ENCODE peak calls at places on chromosomes 7 and 10, in five cellular contexts. A is A549, F is HepG2, S is K562, R is GM12878. H is an unnamed sample.

GRCh38 chr10:60125928-60126327 is 219.6 kb upstream of the CCDC6 start:
- DNase-seq in A (no peak), F (no peak), S (no peak), R (no peak), H (no peak)

GRCh38 chr10:79399242-79399831 is 46.1 kb downstream of the ZCCHC24 start:
- DNase-seq in A (no peak), F (no peak), S (peak), R (no peak), H (peak)

GRCh38 chr7:131859162-131859821 is 302.9 kb upstream of the PODXL start:
- DNase-seq in A (peak), F (peak), S (peak), R (peak), H (peak)

GRCh38 chr7:151113344-151114150 is 27.3 kb downstream of the AGAP3 start:
- DNase-seq in A (peak), F (no peak), S (peak), R (no peak), H (peak)

GRCh38 chr10:23540401-23540800 is 101.5 kb downstream of the OTUD1 start:
- DNase-seq in A (no peak), F (no peak), S (no peak), R (no peak), H (no peak)

GRCh38 chr7:99209781-99210180 is 1.9 kb upstream of the KPNA7 start:
- DNase-seq in A (no peak), F (no peak), S (no peak), R (no peak), H (no peak)

GRCh38 chr10:114513397-114513796 is 109.1 kb upstream of the AFAP1L2 start:
- DNase-seq in A (no peak), F (peak), S (no peak), R (no peak), H (no peak)

GRCh38 chr10:70677620-70678249 is 5.4 kb downstream of the ADAMTS14 start:
- DNase-seq in A (no peak), F (no peak), S (no peak), R (no peak), H (no peak)

GRCh38 chr7:78175744-78176143 is 377.2 kb downstream of the PHTF2 start:
- DNase-seq in A (no peak), F (no peak), S (no peak), R (no peak), H (no peak)

GRCh38 chr7:44713680-44714335 is 34.8 kb upstream of the ZMIZ2 start:
- DNase-seq in A (no peak), F (no peak), S (no peak), R (no peak), H (no peak)

GRCh38 chr7:96778263-96778662 is 68.6 kb upstream of the SEM1 start:
- DNase-seq in A (no peak), F (peak), S (no peak), R (no peak), H (peak)

GRCh38 chr10:26697922-26698608 is 564 bp downstream of the PDSS1 start:
- DNase-seq in A (peak), F (no peak), S (peak), R (no peak), H (peak)

GRCh38 chr10:26331376-26331775 is 106.8 kb upstream of the APBB1IP start:
- DNase-seq in A (no peak), F (no peak), S (no peak), R (no peak), H (no peak)

GRCh38 chr10:65394898-65395297 is 1530.9 kb upstream of the LRRTM3 start:
- DNase-seq in A (peak), F (no peak), S (no peak), R (no peak), H (no peak)

GRCh38 chr10:102300289-102300843 is 55.0 kb downstream of the GBF1 start:
- DNase-seq in A (no peak), F (peak), S (no peak), R (no peak), H (no peak)

GRCh38 chr7:30168800-30169584 is 34.2 kb downstream of the MTURN start:
- DNase-seq in A (peak), F (no peak), S (no peak), R (no peak), H (peak)

GRCh38 chr7:19939746-19940145 is 166.3 kb upstream of the TMEM196 start:
- DNase-seq in A (no peak), F (no peak), S (no peak), R (no peak), H (no peak)

GRCh38 chr10:51230828-51231227 is 156.5 kb downstream of the PRKG1 start:
- DNase-seq in A (no peak), F (no peak), S (no peak), R (no peak), H (peak)

GRCh38 chr7:71843677-71844076 is 568.5 kb downstream of the CALN1 start:
- DNase-seq in A (no peak), F (no peak), S (no peak), R (no peak), H (peak)

GRCh38 chr10:48605786-48606529 is 1.1 kb upstream of the ARHGAP22 start:
- DNase-seq in A (no peak), F (no peak), S (no peak), R (no peak), H (no peak)

GRCh38 chr7:69457912-69458491 is 140.3 kb upstream of the AUTS2 start:
- DNase-seq in A (no peak), F (no peak), S (no peak), R (no peak), H (peak)

GRCh38 chr10:16742165-16742960 is 74.9 kb downstream of the RSU1 start:
- DNase-seq in A (no peak), F (no peak), S (no peak), R (no peak), H (no peak)

GRCh38 chr10:77082601-77083252 is 554.9 kb downstream of the KCNMA1 start:
- DNase-seq in A (no peak), F (no peak), S (no peak), R (no peak), H (peak)

GRCh38 chr10:19767876-19768275 is 48.4 kb upstream of the PLXDC2 start:
- DNase-seq in A (no peak), F (no peak), S (no peak), R (no peak), H (peak)

GRCh38 chr7:43096875-43097274 is 15.6 kb upstream of the HECW1 start:
- DNase-seq in A (no peak), F (no peak), S (no peak), R (no peak), H (no peak)

GRCh38 chr10:1602037-1602471 is 135.3 kb downstream of the ADARB2 start:
- DNase-seq in A (no peak), F (no peak), S (no peak), R (no peak), H (no peak)

GRCh38 chr10:88660593-88660884 is 3.7 kb upstream of the LIPF start:
- DNase-seq in A (no peak), F (no peak), S (no peak), R (no peak), H (no peak)

GRCh38 chr7:108045154-108045553 is 42.2 kb upstream of the LAMB1 start:
- DNase-seq in A (no peak), F (no peak), S (no peak), R (no peak), H (no peak)

GRCh38 chr10:116316533-116316932 is 7.7 kb upstream of the CCDC172 start:
- DNase-seq in A (no peak), F (no peak), S (no peak), R (no peak), H (no peak)

GRCh38 chr7:96187735-96188622 is 133.9 kb downstream of the SLC25A13 start:
- DNase-seq in A (no peak), F (no peak), S (no peak), R (no peak), H (no peak)

GRCh38 chr10:71576842-71577241 is 142.7 kb downstream of the C10orf105 start:
- DNase-seq in A (no peak), F (no peak), S (no peak), R (no peak), H (no peak)

GRCh38 chr10:95405655-95406054 is 114.9 kb upstream of the PDLIM1 start:
- DNase-seq in A (no peak), F (no peak), S (no peak), R (no peak), H (no peak)

GRCh38 chr7:70539196-70539595 is 592.7 kb upstream of the GALNT17 start:
- DNase-seq in A (no peak), F (no peak), S (no peak), R (no peak), H (no peak)

GRCh38 chr10:119415536-119416527 is 126.7 kb downstream of the RGS10 start:
- DNase-seq in A (no peak), F (no peak), S (no peak), R (no peak), H (no peak)

GRCh38 chr7:139708541-139708940 is 69.3 kb downstream of the HIPK2 start:
- DNase-seq in A (no peak), F (no peak), S (no peak), R (peak), H (no peak)

GRCh38 chr10:28494420-28494819 is 38.5 kb upstream of the WAC start:
- DNase-seq in A (no peak), F (no peak), S (peak), R (no peak), H (no peak)
- TF ChIP-seq JUNB in A (no peak), F (no peak), S (no peak), R (no peak), H (no peak)

GRCh38 chr10:35119378-35119777 is 7.3 kb upstream of the CREM start:
- DNase-seq in A (no peak), F (no peak), S (no peak), R (no peak), H (no peak)
- TF ChIP-seq JUNB in A (no peak), F (no peak), S (no peak), R (no peak), H (no peak)

GRCh38 chr7:90239050-90239449 is 5.9 kb upstream of the CFAP69 start:
- DNase-seq in A (no peak), F (no peak), S (peak), R (no peak), H (no peak)

GRCh38 chr7:90238583-90238982 is 6.4 kb upstream of the CFAP69 start:
- DNase-seq in A (no peak), F (no peak), S (no peak), R (no peak), H (no peak)

GRCh38 chr7:90238017-90238416 is 7.0 kb upstream of the CFAP69 start:
- DNase-seq in A (no peak), F (no peak), S (no peak), R (no peak), H (no peak)

GRCh38 chr7:90239625-90240228 is 5.2 kb upstream of the CFAP69 start:
- DNase-seq in A (no peak), F (no peak), S (no peak), R (no peak), H (no peak)

DNA sequence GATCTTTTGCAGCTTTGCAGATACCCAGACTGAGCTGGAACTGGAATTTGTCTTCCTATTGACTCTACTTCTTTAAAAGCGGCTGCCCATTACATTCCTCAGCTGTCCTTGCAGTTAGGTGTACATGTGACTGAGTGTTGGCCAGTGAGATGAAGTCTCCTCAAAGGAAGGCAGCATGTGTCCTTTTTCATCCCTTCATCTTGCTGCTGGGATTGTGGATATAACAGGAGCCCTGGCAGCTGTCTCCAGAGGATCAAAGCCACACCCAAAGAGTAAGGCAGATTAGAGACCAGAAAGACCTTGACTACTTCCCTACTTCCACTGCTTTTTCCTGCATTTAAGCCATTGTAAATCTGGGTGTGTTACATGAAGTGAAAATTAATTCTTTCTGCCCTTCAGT is 8.1 kb upstream of the CFAP69 start:
- DNase-seq in A (no peak), F (no peak), S (no peak), R (no peak), H (no peak)
- TF ChIP-seq JUNB in A (no peak), F (no peak), S (no peak), R (no peak), H (no peak)

DNA sequence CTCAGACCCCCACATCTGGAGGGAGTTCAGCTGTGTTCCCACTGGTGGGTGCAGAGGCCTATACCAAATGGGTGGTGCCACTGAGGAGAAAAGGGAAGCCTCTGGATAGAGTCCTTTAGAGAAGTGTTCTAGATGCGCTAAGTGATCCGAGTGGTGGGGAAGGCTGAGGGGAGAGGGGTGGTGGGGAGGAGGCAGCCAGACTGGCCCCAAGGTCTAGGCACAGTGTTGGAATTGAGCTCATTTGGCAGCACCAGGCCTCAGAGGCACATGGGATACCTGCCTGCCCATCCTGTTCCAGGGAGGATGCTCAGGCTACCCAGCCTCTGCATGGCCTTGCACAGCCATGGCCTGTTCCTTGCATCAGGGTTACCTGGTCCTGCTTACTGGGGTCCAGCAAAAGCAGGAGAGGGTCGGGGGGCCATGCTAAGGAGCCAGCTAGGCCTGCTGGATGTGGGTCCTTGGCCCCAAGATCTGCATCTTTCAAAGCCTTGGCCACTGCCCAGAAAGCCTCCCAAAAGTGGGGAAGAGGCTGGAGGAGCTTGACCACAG is 99.6 kb downstream of the NEURL1 start:
- DNase-seq in A (no peak), F (no peak), S (no peak), R (no peak), H (no peak)
- TF ChIP-seq JUNB in A (no peak), F (no peak), S (no peak), R (no peak), H (no peak)

DNA sequence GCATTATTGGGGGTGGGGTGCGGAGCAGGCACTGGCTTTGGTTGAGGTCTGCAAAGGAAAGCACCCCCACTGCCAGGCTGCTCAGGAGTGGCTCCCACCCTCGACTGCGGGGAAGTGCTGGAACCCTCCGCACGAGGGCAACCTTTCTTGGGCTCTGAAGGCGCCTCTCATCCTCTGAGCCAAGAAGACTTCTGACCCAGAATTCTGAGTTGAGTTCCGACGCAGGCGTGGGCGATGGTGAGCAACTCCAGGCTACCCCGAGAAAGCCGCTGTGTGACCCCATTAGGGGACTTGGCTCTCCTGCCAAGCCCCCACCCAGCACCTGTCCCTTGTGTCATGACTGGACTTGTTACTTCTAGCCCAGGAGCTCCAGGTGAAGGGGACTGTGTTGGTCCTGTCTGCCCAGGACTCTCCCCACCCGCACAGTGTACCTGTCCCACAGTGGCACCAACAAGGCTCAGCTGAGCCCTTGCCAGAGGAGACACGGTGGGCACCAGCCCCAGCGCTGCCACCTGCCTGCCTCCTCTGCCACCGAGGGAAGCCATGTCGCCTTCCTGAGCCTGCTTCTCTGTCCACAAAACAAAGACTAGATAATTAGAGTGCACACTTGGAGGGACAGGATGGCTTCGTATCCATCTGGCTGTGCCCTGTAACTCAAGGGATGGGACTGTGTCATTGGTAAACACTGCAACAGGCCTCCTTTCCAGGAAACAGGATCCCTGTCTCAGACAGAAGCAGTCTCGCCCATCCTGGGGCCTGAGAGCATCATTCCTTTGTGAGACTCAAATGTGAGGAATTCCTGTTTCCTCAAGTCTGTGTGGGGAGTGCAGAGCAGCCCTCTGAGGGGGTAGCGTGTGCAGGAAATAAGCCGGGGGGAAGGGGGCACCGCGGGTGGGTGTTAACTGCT is 128.8 kb downstream of the LHPP start:
- DNase-seq in A (no peak), F (no peak), S (no peak), R (no peak), H (no peak)
- TF ChIP-seq JUNB in A (no peak), F (no peak), S (no peak), R (no peak), H (no peak)

DNA sequence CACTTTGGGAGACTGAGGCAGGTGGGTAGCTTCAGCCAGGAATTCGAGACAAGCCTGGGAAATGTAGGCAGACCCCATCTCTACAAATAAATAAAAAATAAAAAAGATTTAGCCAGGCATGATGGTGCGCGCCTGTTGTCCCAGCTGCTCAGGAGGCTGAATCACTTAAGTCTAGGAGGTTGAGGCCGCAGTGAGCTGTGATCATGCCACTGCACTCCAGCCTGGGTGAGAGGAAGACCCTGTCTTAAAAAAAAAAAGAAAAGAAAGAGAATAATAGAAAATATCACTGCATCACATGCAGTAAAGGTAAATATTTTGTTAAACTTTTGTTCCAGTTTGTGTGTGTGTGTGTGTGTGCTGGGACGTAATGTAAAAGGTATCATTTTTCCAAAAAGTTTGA is 3.0 kb downstream of the STRIP2 start:
- DNase-seq in A (no peak), F (no peak), S (no peak), R (no peak), H (no peak)
- TF ChIP-seq JUNB in A (no peak), F (no peak), S (no peak), R (no peak), H (no peak)

H was measured in GM23338.